ENCODE peak calls at places on chromosomes 16 and 17, in nine cellular contexts. C, F, N, R, Y, K, P, M and I are unnamed samples.

GRCh38 chr17:69470702-69471101 is 56.2 kb downstream of the MAP2K6 start:
- DNase-seq in N (no peak), R (peak; percentile 70), F (no peak), M (no peak), C (no peak), K (no peak), P (no peak), Y (no peak), I (no peak)

GRCh38 chr17:13510062-13510461 is 91.7 kb downstream of the HS3ST3A1 start:
- DNase-seq in Y (no peak), M (no peak), F (no peak), R (no peak), K (peak; percentile 6), N (no peak), P (no peak), C (no peak), I (no peak)

GRCh38 chr16:27799866-27800265 is 249.9 kb downstream of the KATNIP start:
- DNase-seq in M (no peak), F (no peak), P (no peak), Y (no peak), K (no peak), N (no peak), R (no peak), C (no peak), I (no peak)

GRCh38 chr16:75062135-75062943 is 54.2 kb downstream of the LDHD start:
- DNase-seq in C (peak; percentile 82), M (no peak), R (no peak), P (no peak), N (no peak), K (peak; percentile 59), F (peak; percentile 81), Y (no peak), I (no peak)

GRCh38 chr17:40727447-40728231 is 24.1 kb upstream of the KRT24 start:
- DNase-seq in F (no peak), K (no peak), C (no peak), N (peak; percentile 47), R (no peak), Y (no peak), M (no peak), P (no peak), I (no peak)

GRCh38 chr16:68382296-68382718 is 66.0 kb downstream of the SMPD3 start:
- DNase-seq in F (no peak), K (no peak), P (no peak), C (no peak), Y (no peak), N (no peak), M (no peak), R (peak; percentile 87), I (no peak)

GRCh38 chr16:67663877-67664222 is 2.7 kb downstream of the ENKD1 start:
- DNase-seq in P (no peak), N (no peak), R (no peak), Y (no peak), K (no peak), F (peak; percentile 17), M (no peak), C (no peak), I (no peak)

GRCh38 chr16:17409894-17410293 is 60.9 kb downstream of the XYLT1 start:
- DNase-seq in C (no peak), P (no peak), R (no peak), K (no peak), Y (no peak), F (no peak), N (no peak), M (no peak), I (no peak)

GRCh38 chr16:8959921-8960787 is 3.6 kb downstream of the USP7 start:
- DNase-seq in C (no peak), F (no peak), N (no peak), K (no peak), R (no peak), Y (no peak), P (no peak), M (peak; percentile 41), I (peak; percentile 98)

GRCh38 chr17:57289130-57289529 is 32.8 kb downstream of the MSI2 start:
- DNase-seq in Y (no peak), C (no peak), M (no peak), R (no peak), K (no peak), N (no peak), P (no peak), F (no peak), I (no peak)

GRCh38 chr17:17041018-17041521 is 1.2 kb upstream of the MPRIP start:
- DNase-seq in P (no peak), R (no peak), M (no peak), N (no peak), Y (no peak), C (peak; percentile 84), F (peak; percentile 65), K (peak; percentile 78), I (peak; percentile 60)

GRCh38 chr17:27038676-27039075 is 255.2 kb upstream of the WSB1 start:
- DNase-seq in C (no peak), F (no peak), Y (no peak), N (no peak), K (no peak), P (no peak), M (no peak), R (no peak), I (peak; percentile 19)

DNA sequence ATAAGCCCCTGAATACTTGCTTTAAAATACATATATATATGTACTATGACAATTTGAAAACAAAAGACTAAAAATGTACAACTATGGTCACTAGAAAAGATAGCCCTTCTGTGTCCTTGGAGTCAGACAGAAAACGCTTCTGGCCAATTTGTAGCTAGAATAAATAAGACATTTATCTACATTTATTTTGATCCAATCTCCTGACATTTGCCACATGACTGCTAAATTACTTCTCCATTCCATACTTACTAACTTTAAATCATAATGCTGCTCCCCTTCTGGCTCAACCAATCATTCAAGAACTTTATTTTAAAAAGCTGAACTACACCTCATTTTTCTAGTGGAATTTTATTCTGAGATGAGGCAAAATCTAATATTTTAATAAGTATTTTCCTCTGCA is 65.8 kb downstream of the CYTH1 start:
- DNase-seq in F (no peak), K (no peak), N (no peak), M (no peak), P (no peak), Y (no peak), C (no peak), R (no peak), I (no peak)
- TF ChIP-seq POLR2A in F (no peak), K (no peak), N (no peak), M (no peak), P (no peak), Y (no peak), C (no peak), R (no peak), I (no peak)

GRCh38 chr16:22857296-22857695 is 43.3 kb downstream of the HS3ST2 start:
- DNase-seq in Y (no peak), K (no peak), P (no peak), F (no peak), C (no peak), N (no peak), M (no peak), R (no peak), I (no peak)
- TF ChIP-seq POLR2A in Y (no peak), K (no peak), P (no peak), F (no peak), C (no peak), N (no peak), M (no peak), R (no peak), I (no peak)

GRCh38 chr17:67824735-67825626 is at the start of gene BPTF:
- DNase-seq in C (peak; percentile 98), M (peak; percentile 89), F (peak; percentile 94), Y (peak; percentile 95), K (peak; percentile 91), P (peak; percentile 88), N (peak; percentile 82), R (peak; percentile 94), I (peak; percentile 87)
- TF ChIP-seq POLR2A in C (peak; percentile 71), M (peak; percentile 71), F (no peak), Y (peak; percentile 45), K (peak; percentile 71), P (peak; percentile 56), N (peak; percentile 63), R (peak; percentile 62), I (peak; percentile 90)

GRCh38 chr16:30429678-30430427 is at the start of gene DCTPP1:
- DNase-seq in N (peak; percentile 95), F (peak; percentile 98), Y (peak; percentile 98), P (peak; percentile 97), C (peak; percentile 99), M (peak; percentile 97), R (peak; percentile 97), K (peak; percentile 97), I (peak; percentile 100)
- TF ChIP-seq POLR2A in N (peak; percentile 52), F (no peak), Y (no peak), P (no peak), C (no peak), M (peak; percentile 25), R (peak; percentile 48), K (peak; percentile 70), I (peak; percentile 26)

GRCh38 chr16:31875112-31875803 is 1.7 kb downstream of the ZNF267 start:
- DNase-seq in F (no peak), Y (no peak), N (no peak), K (no peak), C (no peak), M (peak; percentile 26), R (no peak), P (no peak), I (no peak)

GRCh38 chr16:31880322-31880979 is 6.8 kb downstream of the ZNF267 start:
- DNase-seq in C (no peak), F (no peak), N (no peak), M (peak; percentile 66), P (no peak), K (no peak), Y (no peak), R (no peak), I (no peak)

GRCh38 chr16:31876955-31877828 is 3.6 kb downstream of the ZNF267 start:
- DNase-seq in M (peak; percentile 83), R (no peak), C (no peak), K (no peak), N (no peak), Y (no peak), F (no peak), P (no peak), I (peak; percentile 87)

GRCh38 chr16:31879937-31880321 is 6.3 kb downstream of the ZNF267 start:
- DNase-seq in N (no peak), K (no peak), M (no peak), C (no peak), F (no peak), R (no peak), P (no peak), Y (no peak), I (peak; percentile 31)

DNA sequence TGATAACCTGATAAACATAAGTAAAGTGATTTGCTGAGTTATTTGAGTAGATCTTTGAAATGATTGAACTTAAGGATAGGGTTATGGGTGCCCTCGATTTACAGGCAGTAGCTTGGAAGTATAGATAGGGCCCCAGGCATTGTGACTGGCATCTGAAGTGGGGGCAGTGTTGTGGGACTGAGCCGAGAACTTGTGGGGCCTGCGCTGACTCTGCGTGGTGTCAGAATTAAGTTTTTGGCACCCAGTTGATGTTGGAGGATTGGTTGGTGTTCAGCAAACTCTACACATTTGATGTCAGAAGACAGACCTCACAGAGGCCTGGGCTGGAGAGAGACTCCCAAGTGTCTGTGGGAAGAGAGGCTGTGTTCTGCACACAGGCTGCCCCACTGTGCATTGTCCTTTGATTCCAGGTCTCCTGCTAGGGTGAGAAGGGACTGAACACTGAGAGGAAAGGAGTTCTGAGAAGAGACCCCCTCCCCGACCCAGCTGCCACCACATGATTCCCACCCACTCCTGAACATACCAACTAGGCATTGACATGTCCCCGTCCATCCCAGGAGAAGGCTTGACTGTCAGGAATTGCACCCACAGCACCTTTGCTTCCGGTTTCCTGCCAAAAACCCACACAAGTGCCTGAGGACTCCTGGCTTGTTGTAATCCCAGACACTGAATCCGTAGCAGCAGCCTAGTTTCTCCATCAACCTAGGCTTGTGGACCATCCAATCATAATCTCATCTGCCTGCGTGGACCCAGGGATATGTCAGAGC is 4.5 kb downstream of the ZNF267 start:
- DNase-seq in R (no peak), Y (no peak), M (no peak), N (no peak), C (no peak), F (no peak), P (no peak), K (no peak), I (no peak)
- TF ChIP-seq POLR2A in R (no peak), Y (no peak), M (no peak), N (no peak), C (no peak), F (no peak), P (no peak), K (no peak), I (peak; percentile 23)